ENCODE peak calls at places on chromosomes 7 and 10, in seven cellular contexts. W is H4, Y is fibroblast of pulmonary artery, K is T-helper 2 cell, A is NCI-H446 treated with DMSO at 0.1 percent for 48 hours, L is Right ventricle myocardium superior, M is fibroblast of mammary gland. B is an unnamed sample.

GRCh38 chr7:133947458-133948044 is 179.6 kb upstream of the LRGUK start:
- DNase-seq in W (no peak), Y (no peak), K (no peak), A (no peak), L (no peak), M (no peak), B (no peak)

GRCh38 chr7:90455163-90456030 is 14.0 kb upstream of the PTTG1IP2 start:
- DNase-seq in W (peak; percentile 57), Y (peak; percentile 70), K (no peak), A (peak; percentile 43), L (no peak), M (peak; percentile 60), B (peak; percentile 67)

GRCh38 chr10:103175580-103176285 is 17.3 kb downstream of the NT5C2 start:
- DNase-seq in W (no peak), Y (no peak), K (no peak), A (no peak), L (no peak), M (no peak), B (no peak)

GRCh38 chr7:36764929-36765328 is 40.6 kb upstream of the AOAH start:
- DNase-seq in W (no peak), Y (peak; percentile 17), K (no peak), A (no peak), L (no peak), M (no peak), B (no peak)

GRCh38 chr10:1156921-1157614 is 100.9 kb downstream of the WDR37 start:
- DNase-seq in W (no peak), Y (no peak), K (no peak), A (no peak), L (no peak), M (no peak), B (no peak)

GRCh38 chr10:130463104-130463875 is 327.1 kb downstream of the GLRX3 start:
- DNase-seq in W (no peak), Y (no peak), K (no peak), A (no peak), L (no peak), M (no peak), B (no peak)

GRCh38 chr7:3415730-3416366 is 114.8 kb downstream of the SDK1 start:
- DNase-seq in W (no peak), Y (no peak), K (no peak), A (no peak), L (no peak), M (no peak), B (no peak)

GRCh38 chr7:116511552-116512523 is 12.3 kb downstream of the CAV2 start:
- DNase-seq in W (peak; percentile 73), Y (peak; percentile 57), K (peak; percentile 50), A (no peak), L (no peak), M (peak; percentile 35), B (peak; percentile 91)

GRCh38 chr10:112491144-112491543 is 44.1 kb downstream of the VTI1A start:
- DNase-seq in W (no peak), Y (peak; percentile 13), K (no peak), A (no peak), L (no peak), M (peak; percentile 30), B (peak; percentile 15)

GRCh38 chr7:28520074-28521015 is 108.0 kb downstream of the CREB5 start:
- DNase-seq in W (no peak), Y (no peak), K (no peak), A (no peak), L (no peak), M (no peak), B (no peak)

GRCh38 chr7:14252458-14252857 is 263.0 kb upstream of the ETV1 start:
- DNase-seq in W (no peak), Y (no peak), K (no peak), A (peak; percentile 13), L (no peak), M (no peak), B (no peak)

GRCh38 chr7:105664816-105665525 is 83.7 kb upstream of the EFCAB10 start:
- DNase-seq in W (peak; percentile 77), Y (peak; percentile 35), K (no peak), A (no peak), L (no peak), M (no peak), B (peak; percentile 82)

GRCh38 chr7:155594961-155595366 is 48.6 kb upstream of the CNPY1 start:
- DNase-seq in W (no peak), Y (no peak), K (no peak), A (no peak), L (no peak), M (no peak), B (peak; percentile 23)

GRCh38 chr7:13841284-13841683 is 148.2 kb downstream of the ETV1 start:
- DNase-seq in W (no peak), Y (no peak), K (no peak), A (no peak), L (no peak), M (no peak), B (no peak)

GRCh38 chr10:83605783-83606182 is 533.5 kb upstream of the GHITM start:
- DNase-seq in W (no peak), Y (no peak), K (no peak), A (peak; percentile 65), L (no peak), M (no peak), B (no peak)

GRCh38 chr7:80385512-80385911 is 126.4 kb downstream of the GNAT3 start:
- DNase-seq in W (no peak), Y (peak; percentile 54), K (no peak), A (no peak), L (no peak), M (peak; percentile 54), B (no peak)

GRCh38 chr7:135855836-135856235 is 107.2 kb upstream of the FAM180A start:
- DNase-seq in W (peak; percentile 88), Y (no peak), K (no peak), A (no peak), L (no peak), M (peak; percentile 41), B (peak; percentile 88)

GRCh38 chr10:19815036-19815435 is 1.2 kb upstream of the PLXDC2 start:
- DNase-seq in W (no peak), Y (no peak), K (no peak), A (no peak), L (no peak), M (no peak), B (peak; percentile 28)

GRCh38 chr10:10045765-10046028 is 972.0 kb upstream of the CELF2 start:
- DNase-seq in W (peak; percentile 9), Y (no peak), K (no peak), A (no peak), L (no peak), M (no peak), B (no peak)

GRCh38 chr10:68879628-68880027 is 21.5 kb upstream of the DDX50 start:
- DNase-seq in W (no peak), Y (no peak), K (no peak), A (no peak), L (no peak), M (no peak), B (no peak)

GRCh38 chr10:13971586-13972475 is 358.9 kb downstream of the FRMD4A start:
- DNase-seq in W (no peak), Y (peak; percentile 61), K (no peak), A (no peak), L (no peak), M (peak; percentile 60), B (no peak)

GRCh38 chr10:20955355-20955893 is 58.3 kb upstream of the NEBL start:
- DNase-seq in W (no peak), Y (no peak), K (no peak), A (no peak), L (no peak), M (peak; percentile 19), B (no peak)

GRCh38 chr10:102422586-102423129 is 2.0 kb downstream of the FBXL15 start:
- DNase-seq in W (no peak), Y (peak; percentile 76), K (no peak), A (no peak), L (peak; percentile 88), M (peak; percentile 69), B (peak; percentile 87)

GRCh38 chr10:12394236-12395033 is 45.1 kb downstream of the CAMK1D start:
- DNase-seq in W (peak; percentile 14), Y (no peak), K (no peak), A (no peak), L (no peak), M (peak; percentile 3), B (peak; percentile 66)

B was measured in kidney tubule cell.